ENCODE peak calls at places on chromosome 21, in six cellular contexts. U is WTC11, B is NB4, N is HCT116, F is HepG2, I is A549. H is an unnamed sample.

GRCh38 chr21:35395728-35396127 is 346.6 kb upstream of the RUNX1 start:
- DNase-seq in N (no peak), I (no peak), F (no peak), U (no peak), B (peak; percentile 25), H (no peak)

GRCh38 chr21:42227909-42228708 is 9.2 kb downstream of the ABCG1 start:
- DNase-seq in U (peak; percentile 74), B (peak; percentile 88), N (peak; percentile 64), I (peak; percentile 82), F (peak; percentile 39), H (peak; percentile 85)

GRCh38 chr21:37655601-37656300 is 260.5 kb downstream of the KCNJ6 start:
- DNase-seq in U (no peak), I (no peak), N (no peak), F (no peak), B (no peak), H (no peak)

GRCh38 chr21:41932576-41933258 is 21.1 kb downstream of the C2CD2 start:
- DNase-seq in F (peak; percentile 77), N (peak; percentile 8), U (no peak), I (no peak), B (peak; percentile 44), H (no peak)

GRCh38 chr21:33115586-33116541 is 45.9 kb downstream of the OLIG1 start:
- DNase-seq in N (no peak), I (no peak), B (no peak), U (no peak), F (no peak), H (no peak)

GRCh38 chr21:38148046-38148445 is 108.7 kb upstream of the KCNJ15 start:
- DNase-seq in F (no peak), N (no peak), U (no peak), B (no peak), I (peak; percentile 14), H (no peak)

GRCh38 chr21:20997308-20997632 is 939 bp upstream of the NCAM2 start:
- DNase-seq in I (no peak), B (no peak), F (no peak), N (no peak), U (peak; percentile 19), H (no peak)

GRCh38 chr21:33855190-33855589 is 60.4 kb downstream of the ATP5PO start:
- DNase-seq in B (peak; percentile 28), I (no peak), U (peak; percentile 49), N (no peak), F (peak; percentile 23), H (no peak)

GRCh38 chr21:38388684-38389676 is 109.3 kb downstream of the ERG start:
- DNase-seq in F (no peak), I (no peak), N (no peak), B (no peak), U (no peak), H (no peak)

DNA sequence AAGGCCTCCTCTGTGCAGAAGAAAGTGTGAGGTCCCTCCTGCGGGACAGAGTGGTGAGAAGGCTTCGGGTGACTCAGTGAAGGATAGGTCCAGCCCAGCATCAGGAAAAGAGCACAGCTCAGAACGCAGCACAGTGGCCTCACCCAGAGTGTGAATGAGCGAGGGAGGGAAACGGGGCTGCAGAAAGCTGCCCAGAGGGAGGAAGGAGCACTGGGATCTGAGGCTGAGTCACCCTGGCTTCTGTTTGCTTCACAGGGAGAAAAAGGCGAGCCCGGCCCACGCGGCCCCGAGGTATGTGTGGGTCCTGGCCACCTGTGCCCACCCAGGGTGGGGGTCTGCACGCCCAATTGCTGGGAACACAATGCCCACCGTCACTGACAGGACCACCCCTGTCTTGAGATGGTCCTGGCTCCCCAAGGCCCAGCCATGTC is 24.3 kb downstream of the COL6A2 start:
- DNase-seq in N (no peak), B (peak; percentile 34), I (peak; percentile 23), F (no peak), U (peak; percentile 3), H (no peak)
- TF ChIP-seq MAX in N (no peak), B (no peak), I (no peak), F (no peak), U (no peak), H (no peak)

GRCh38 chr21:26546698-26547097 is 26.4 kb downstream of the CYYR1 start:
- DNase-seq in B (no peak), N (no peak), I (no peak), U (no peak), F (no peak), H (no peak)

GRCh38 chr21:26544208-26544607 is 28.9 kb downstream of the CYYR1 start:
- DNase-seq in I (no peak), B (no peak), N (no peak), U (no peak), F (no peak), H (no peak)
- TF ChIP-seq MAX in I (no peak), B (no peak), N (no peak), U (no peak), F (no peak), H (no peak)

GRCh38 chr21:30326390-30326789 is 6.3 kb upstream of the KRTAP26-1 start:
- DNase-seq in F (no peak), I (no peak), N (no peak), B (no peak), U (no peak), H (no peak)
- TF ChIP-seq MAX in F (no peak), I (no peak), N (no peak), B (no peak), U (no peak), H (no peak)

GRCh38 chr21:16563795-16564194 is 834.0 kb downstream of the USP25 start:
- DNase-seq in N (no peak), I (peak; percentile 72), U (peak; percentile 62), B (no peak), F (peak; percentile 51), H (no peak)
- TF ChIP-seq MAX in N (no peak), I (peak; percentile 44), U (no peak), B (no peak), F (no peak), H (no peak)

GRCh38 chr21:43731476-43731875 is 12.5 kb downstream of the PDXK start:
- DNase-seq in I (no peak), F (peak; percentile 88), B (no peak), N (no peak), U (no peak), H (no peak)
- TF ChIP-seq MAX in I (no peak), F (no peak), B (no peak), N (no peak), U (no peak), H (no peak)

GRCh38 chr21:44297525-44298290 is 2.1 kb upstream of the PFKL start:
- DNase-seq in B (peak; percentile 87), I (peak; percentile 81), F (peak; percentile 59), N (peak; percentile 58), U (peak; percentile 88), H (peak; percentile 61)
- TF ChIP-seq MAX in B (no peak), I (no peak), F (no peak), N (no peak), U (no peak), H (peak; percentile 33)

GRCh38 chr21:31744162-31744800 is 12.4 kb upstream of the SCAF4 start:
- DNase-seq in U (no peak), I (no peak), F (no peak), N (no peak), B (peak; percentile 66), H (no peak)
- TF ChIP-seq MAX in U (no peak), I (no peak), F (no peak), N (no peak), B (no peak), H (no peak)

GRCh38 chr21:31725202-31725840 is 6.6 kb downstream of the SCAF4 start:
- DNase-seq in I (no peak), B (no peak), N (no peak), U (no peak), F (no peak), H (no peak)
- TF ChIP-seq MAX in I (no peak), B (no peak), N (no peak), U (no peak), F (no peak), H (no peak)

GRCh38 chr21:25964926-25965325 is 205.6 kb downstream of the APP start:
- DNase-seq in I (no peak), B (no peak), F (no peak), N (no peak), U (no peak), H (no peak)

GRCh38 chr21:25967566-25968438 is 202.8 kb downstream of the APP start:
- DNase-seq in F (no peak), U (no peak), I (no peak), B (peak; percentile 47), N (no peak), H (peak; percentile 44)

GRCh38 chr21:25966308-25966707 is 204.3 kb downstream of the APP start:
- DNase-seq in B (no peak), U (no peak), N (no peak), F (no peak), I (no peak), H (no peak)

GRCh38 chr21:25974937-25975336 is 195.6 kb downstream of the APP start:
- DNase-seq in I (no peak), U (no peak), B (no peak), F (no peak), N (no peak), H (no peak)

GRCh38 chr21:25970254-25970930 is 200.2 kb downstream of the APP start:
- DNase-seq in N (no peak), I (no peak), U (no peak), B (no peak), F (no peak), H (no peak)
- TF ChIP-seq MAX in N (no peak), I (no peak), U (no peak), B (no peak), F (no peak), H (no peak)